ENCODE peak calls at places on chromosomes 5 and 9, in ten cellular contexts. X, L, P, S, W, R, A, C, D and Z are unnamed samples.

GRCh38 chr5:150649108-150649827 is 8.8 kb downstream of the SYNPO start:
- DNase-seq in X (no peak), L (no peak), P (no peak), S (no peak), W (no peak), R (no peak), A (no peak), C (peak), D (no peak), Z (no peak)

GRCh38 chr5:134758504-134759341 is at the start of gene DDX46:
- DNase-seq in X (peak), L (peak), P (peak), S (peak), W (peak), R (peak), A (peak), C (peak), D (peak), Z (peak)

GRCh38 chr5:143033535-143034260 is 263.5 kb downstream of the ARHGAP26 start:
- DNase-seq in X (no peak), L (peak), P (no peak), S (no peak), W (no peak), R (no peak), A (no peak), C (no peak), D (peak), Z (no peak)

GRCh38 chr5:78597858-78598415 is 50.6 kb downstream of the LHFPL2 start:
- DNase-seq in X (no peak), L (peak), P (no peak), S (no peak), W (no peak), R (no peak), A (no peak), C (no peak), D (no peak), Z (no peak)

GRCh38 chr5:139492700-139493192 is 10.2 kb upstream of the STING1 start:
- DNase-seq in X (no peak), L (peak), P (no peak), S (no peak), W (no peak), R (no peak), A (no peak), C (no peak), D (peak), Z (no peak)

GRCh38 chr5:173602423-173602822 is 14.0 kb downstream of the BOD1 start:
- DNase-seq in X (no peak), L (no peak), P (no peak), S (no peak), W (no peak), R (no peak), A (no peak), C (no peak), D (peak), Z (no peak)

GRCh38 chr5:151123897-151124751 is 33.5 kb downstream of the ANXA6 start:
- DNase-seq in X (no peak), L (peak), P (no peak), S (no peak), W (no peak), R (no peak), A (peak), C (peak), D (peak), Z (no peak)

GRCh38 chr9:91771864-91772263 is 178.2 kb downstream of the ROR2 start:
- DNase-seq in X (no peak), L (peak), P (no peak), S (no peak), W (no peak), R (no peak), A (no peak), C (no peak), D (no peak), Z (no peak)

GRCh38 chr5:72855821-72856220 is 39.4 kb downstream of the TNPO1 start:
- DNase-seq in X (no peak), L (no peak), P (no peak), S (no peak), W (no peak), R (no peak), A (no peak), C (no peak), D (no peak), Z (no peak)

GRCh38 chr5:59760798-59761348 is 132.7 kb downstream of the PDE4D start:
- DNase-seq in X (no peak), L (peak), P (no peak), S (no peak), W (no peak), R (no peak), A (no peak), C (no peak), D (no peak), Z (no peak)

GRCh38 chr5:5979362-5979760 is 399.0 kb downstream of the MED10 start:
- DNase-seq in X (no peak), L (peak), P (no peak), S (no peak), W (no peak), R (no peak), A (no peak), C (peak), D (no peak), Z (no peak)

GRCh38 chr5:1401681-1402096 is 43.6 kb downstream of the SLC6A3 start:
- DNase-seq in X (no peak), L (peak), P (no peak), S (no peak), W (no peak), R (no peak), A (no peak), C (no peak), D (no peak), Z (no peak)

GRCh38 chr9:110687497-110687896 is 18.9 kb downstream of the MUSK start:
- DNase-seq in X (no peak), L (no peak), P (no peak), S (no peak), W (no peak), R (no peak), A (no peak), C (no peak), D (no peak), Z (no peak)

GRCh38 chr5:115559524-115559923 is 14.9 kb upstream of the FEM1C start:
- DNase-seq in X (no peak), L (peak), P (no peak), S (no peak), W (no peak), R (no peak), A (no peak), C (no peak), D (peak), Z (no peak)

GRCh38 chr5:13477118-13477737 is 467.3 kb downstream of the DNAH5 start:
- DNase-seq in X (no peak), L (no peak), P (no peak), S (no peak), W (no peak), R (no peak), A (no peak), C (no peak), D (no peak), Z (no peak)

GRCh38 chr9:79655571-79655970 is 83.8 kb downstream of the TLE4 start:
- DNase-seq in X (no peak), L (no peak), P (no peak), S (no peak), W (no peak), R (no peak), A (no peak), C (no peak), D (no peak), Z (no peak)

GRCh38 chr5:135386886-135387628 is 12.0 kb downstream of the MACROH2A1 start:
- DNase-seq in X (no peak), L (peak), P (no peak), S (no peak), W (no peak), R (no peak), A (no peak), C (no peak), D (peak), Z (no peak)

GRCh38 chr5:167797933-167798332 is 493.5 kb upstream of the WWC1 start:
- DNase-seq in X (no peak), L (no peak), P (no peak), S (no peak), W (no peak), R (no peak), A (no peak), C (no peak), D (no peak), Z (no peak)

GRCh38 chr5:175567954-175568353 is 89.6 kb downstream of the SFXN1 start:
- DNase-seq in X (no peak), L (no peak), P (no peak), S (no peak), W (no peak), R (no peak), A (peak), C (no peak), D (no peak), Z (no peak)

GRCh38 chr5:179290681-179291540 is 54.4 kb downstream of the ADAMTS2 start:
- DNase-seq in X (no peak), L (no peak), P (no peak), S (no peak), W (no peak), R (no peak), A (no peak), C (peak), D (no peak), Z (no peak)

GRCh38 chr9:126401107-126401506 is 74.5 kb downstream of the MVB12B start:
- DNase-seq in X (no peak), L (no peak), P (no peak), S (no peak), W (no peak), R (no peak), A (no peak), C (peak), D (no peak), Z (no peak)

GRCh38 chr9:80504525-80505235 is 932.9 kb downstream of the TLE4 start:
- DNase-seq in X (no peak), L (no peak), P (no peak), S (no peak), W (no peak), R (no peak), A (no peak), C (no peak), D (no peak), Z (no peak)

GRCh38 chr9:134301387-134302129 is 24.7 kb upstream of the RXRA start:
- DNase-seq in X (peak), L (no peak), P (no peak), S (no peak), W (no peak), R (no peak), A (no peak), C (no peak), D (no peak), Z (no peak)

GRCh38 chr5:94432499-94432898 is 185.9 kb downstream of the KIAA0825 start:
- DNase-seq in X (no peak), L (peak), P (no peak), S (no peak), W (no peak), R (no peak), A (no peak), C (no peak), D (no peak), Z (no peak)

GRCh38 chr9:87016681-87017080 is 69.4 kb upstream of the GAS1 start:
- DNase-seq in X (no peak), L (no peak), P (no peak), S (no peak), W (no peak), R (no peak), A (no peak), C (no peak), D (no peak), Z (no peak)

GRCh38 chr5:624118-624950 is 12.2 kb downstream of the CEP72 start:
- DNase-seq in X (no peak), L (no peak), P (no peak), S (no peak), W (no peak), R (no peak), A (no peak), C (no peak), D (no peak), Z (no peak)

GRCh38 chr9:36893148-36893547 is 140.9 kb downstream of the PAX5 start:
- DNase-seq in X (no peak), L (no peak), P (no peak), S (no peak), W (peak), R (no peak), A (no peak), C (no peak), D (no peak), Z (no peak)

GRCh38 chr9:2120926-2121689 is 106.0 kb downstream of the SMARCA2 start:
- DNase-seq in X (no peak), L (peak), P (no peak), S (no peak), W (no peak), R (no peak), A (no peak), C (no peak), D (peak), Z (no peak)

GRCh38 chr9:133572821-133573361 is 36.3 kb downstream of the FAM163B start:
- DNase-seq in X (no peak), L (no peak), P (no peak), S (no peak), W (peak), R (no peak), A (no peak), C (peak), D (no peak), Z (peak)

GRCh38 chr5:102651466-102651865 is 103.6 kb upstream of the PAM start:
- DNase-seq in X (no peak), L (no peak), P (no peak), S (no peak), W (no peak), R (no peak), A (no peak), C (no peak), D (no peak), Z (no peak)

GRCh38 chr5:57749396-57749795 is 266.8 kb upstream of the ACTBL2 start:
- DNase-seq in X (no peak), L (no peak), P (no peak), S (no peak), W (no peak), R (no peak), A (no peak), C (no peak), D (no peak), Z (no peak)

GRCh38 chr5:92508271-92508670 is 1072.7 kb downstream of the NR2F1-AS1 start:
- DNase-seq in X (no peak), L (peak), P (no peak), S (no peak), W (no peak), R (no peak), A (no peak), C (no peak), D (no peak), Z (no peak)

GRCh38 chr9:116278326-116278725 is 124.7 kb downstream of the PAPPA start:
- DNase-seq in X (no peak), L (peak), P (no peak), S (no peak), W (no peak), R (no peak), A (no peak), C (no peak), D (no peak), Z (no peak)

GRCh38 chr5:175795959-175796358 is 75.4 kb upstream of the CPLX2 start:
- DNase-seq in X (no peak), L (no peak), P (no peak), S (no peak), W (no peak), R (no peak), A (no peak), C (no peak), D (no peak), Z (no peak)

GRCh38 chr5:12204761-12205160 is 300.5 kb upstream of the CTNND2 start:
- DNase-seq in X (no peak), L (no peak), P (no peak), S (no peak), W (no peak), R (no peak), A (no peak), C (no peak), D (no peak), Z (no peak)

GRCh38 chr5:50853151-50853550 is 186.7 kb downstream of the PARP8 start:
- DNase-seq in X (no peak), L (no peak), P (no peak), S (no peak), W (no peak), R (no peak), A (peak), C (no peak), D (no peak), Z (no peak)

GRCh38 chr5:50968296-50969206 is 302.1 kb downstream of the PARP8 start:
- DNase-seq in X (no peak), L (no peak), P (no peak), S (no peak), W (no peak), R (no peak), A (no peak), C (no peak), D (no peak), Z (no peak)

GRCh38 chr5:139294372-139295165 is 1.0 kb downstream of the MATR3 start:
- DNase-seq in X (peak), L (peak), P (no peak), S (no peak), W (peak), R (peak), A (peak), C (peak), D (peak), Z (peak)